ENCODE peak calls at places on chromosomes 3 and 15, in five cellular contexts. M is A549, P is lower lobe of right lung, K is fibroblast of mammary gland, O is foreskin fibroblast. Q is an unnamed sample.

GRCh38 chr3:184334470-184335158 is 2.8 kb upstream of the FAM131A start:
- DNase-seq in M (peak), P (no peak), K (peak), O (peak), Q (peak)

GRCh38 chr3:31661993-31662392 is 129.3 kb downstream of the STT3B start:
- DNase-seq in M (no peak), P (no peak), K (no peak), O (no peak), Q (no peak)

GRCh38 chr15:83206971-83207621 is 527 bp downstream of the HDGFL3 start:
- DNase-seq in M (peak), P (peak), K (no peak), O (peak), Q (peak)

GRCh38 chr3:34419801-34420200 is 621.4 kb downstream of the PDCD6IP start:
- DNase-seq in M (no peak), P (no peak), K (no peak), O (no peak), Q (no peak)

GRCh38 chr3:138082085-138082991 is 33.1 kb downstream of the DZIP1L start:
- DNase-seq in M (no peak), P (no peak), K (peak), O (peak), Q (peak)

GRCh38 chr3:22982981-22983582 is 220.0 kb upstream of the UBE2E2 start:
- DNase-seq in M (no peak), P (no peak), K (no peak), O (no peak), Q (peak)

GRCh38 chr15:69459063-69459462 is 6.4 kb downstream of the RPLP1 start:
- DNase-seq in M (no peak), P (no peak), K (no peak), O (no peak), Q (peak)

GRCh38 chr15:50229336-50229735 is 36.2 kb downstream of the HDC start:
- DNase-seq in M (no peak), P (no peak), K (peak), O (no peak), Q (no peak)

GRCh38 chr3:125624341-125624740 is 29.0 kb upstream of the OSBPL11 start:
- DNase-seq in M (no peak), P (no peak), K (no peak), O (no peak), Q (peak)

GRCh38 chr15:80343610-80344009 is 60.6 kb upstream of the ARNT2 start:
- DNase-seq in M (no peak), P (peak), K (no peak), O (no peak), Q (peak)

GRCh38 chr15:70430029-70430428 is 332.3 kb upstream of the TLE3 start:
- DNase-seq in M (peak), P (no peak), K (peak), O (peak), Q (peak)

GRCh38 chr3:183385698-183386590 is 42.5 kb downstream of the MCF2L2 start:
- DNase-seq in M (peak), P (no peak), K (peak), O (peak), Q (peak)

GRCh38 chr3:141105828-141106628 is 54.9 kb downstream of the SPSB4 start:
- DNase-seq in M (peak), P (no peak), K (peak), O (peak), Q (peak)
- TF ChIP-seq CTCF in M (peak), P (peak), K (peak), O (peak), Q (peak)

DNA sequence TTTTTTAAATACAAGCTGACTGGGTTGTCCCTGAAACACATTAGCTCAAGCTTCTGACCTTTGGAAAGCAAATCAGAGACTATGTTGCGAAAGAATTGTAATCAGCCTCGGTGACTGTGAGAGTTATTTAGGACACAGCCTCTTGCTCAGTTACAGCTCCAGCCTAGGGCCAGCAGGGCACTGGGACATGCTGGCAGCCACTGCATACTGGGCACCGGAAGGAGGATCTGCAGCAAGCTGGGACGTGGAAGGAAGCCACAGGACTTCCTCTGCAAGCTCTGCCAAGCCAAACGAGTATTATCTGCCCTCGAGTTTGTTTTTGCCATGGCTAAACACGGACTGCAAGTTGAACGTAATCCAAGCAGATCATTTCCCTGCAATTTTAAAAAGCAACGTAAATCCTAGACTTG is 24.4 kb upstream of the COPG1 start:
- DNase-seq in M (peak), P (peak), K (peak), O (peak), Q (peak)
- H3K4me3 ChIP-seq in M (peak), P (peak), K (peak), O (peak), Q (peak)

DNA sequence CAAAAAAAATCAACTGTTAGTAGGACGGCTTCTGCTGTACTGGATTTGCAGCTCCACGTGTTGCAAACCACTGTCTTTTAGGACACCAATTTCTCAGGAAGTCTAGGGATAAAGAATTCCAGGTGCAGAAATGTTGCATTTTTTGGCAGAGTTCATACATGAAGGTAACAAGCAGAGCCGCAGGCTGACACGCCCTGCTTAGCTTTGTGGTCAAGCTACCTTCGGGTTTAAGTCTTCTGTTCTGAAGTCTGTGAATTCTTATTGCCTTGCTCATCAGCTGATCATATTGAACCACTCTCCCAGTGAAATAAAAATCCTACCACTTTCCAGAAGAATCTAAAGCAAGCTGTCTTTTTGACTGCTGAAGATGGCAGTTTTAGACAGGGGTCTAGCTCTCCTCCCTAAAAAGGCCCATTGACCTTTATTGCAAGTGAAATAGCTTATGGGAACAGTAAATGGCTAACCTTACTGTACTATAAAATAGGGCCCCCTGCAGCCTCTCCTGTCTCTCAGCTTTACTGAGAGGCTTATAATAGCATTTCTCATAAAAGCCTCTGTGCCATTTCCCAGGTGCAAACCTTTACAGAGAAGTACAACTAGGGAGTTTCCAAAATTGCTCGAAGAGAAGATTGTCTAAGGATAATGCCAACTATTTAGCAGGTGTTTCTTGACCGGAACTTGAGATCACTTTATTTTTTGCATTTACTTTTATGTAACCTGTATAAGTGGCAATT is 262.2 kb upstream of the IL12A start:
- DNase-seq in M (no peak), P (no peak), K (peak), O (no peak), Q (no peak)
- TF ChIP-seq CTCF in M (no peak), P (no peak), K (no peak), O (no peak), Q (no peak)

GRCh38 chr3:147400111-147400510 is 6.2 kb downstream of the ZIC4 start:
- DNase-seq in M (no peak), P (no peak), K (no peak), O (no peak), Q (no peak)

GRCh38 chr3:147398841-147399534 is 7.4 kb downstream of the ZIC4 start:
- DNase-seq in M (no peak), P (no peak), K (no peak), O (no peak), Q (no peak)

GRCh38 chr3:147396709-147397046 is 9.7 kb downstream of the ZIC4 start:
- DNase-seq in M (no peak), P (no peak), K (no peak), O (no peak), Q (no peak)

GRCh38 chr3:147397155-147397888 is 9.0 kb downstream of the ZIC4 start:
- DNase-seq in M (no peak), P (no peak), K (peak), O (no peak), Q (no peak)

GRCh38 chr3:147397911-147398809 is 8.2 kb downstream of the ZIC4 start:
- DNase-seq in M (no peak), P (no peak), K (no peak), O (no peak), Q (no peak)
- H3K4me3 ChIP-seq in M (no peak), P (no peak), K (no peak), O (no peak), Q (no peak)

Q was measured in fibroblast of the aortic adventitia.